ENCODE peak calls at places on chromosomes 5 and 9, in six cellular contexts. X, T, Q, P, H and F are unnamed samples. For H3K27me3, the result is how much of the 10 kb centered on the place peaks cover.

GRCh38 chr5:149140197-149141002 is 893 bp upstream of the ABLIM3 start:
- DNase-seq in X (no peak), T (no peak), Q (no peak), P (no peak), H (no peak), F (no peak)

GRCh38 chr9:113956901-113957777 is 81.0 kb downstream of the ZNF618 start:
- DNase-seq in X (no peak), T (no peak), Q (no peak), P (no peak), H (no peak), F (no peak)

GRCh38 chr9:89278997-89279739 is 31.8 kb upstream of the CKS2 start:
- DNase-seq in X (peak), T (peak), Q (peak), P (no peak), H (peak), F (peak)

GRCh38 chr5:31556461-31556860 is 24.4 kb downstream of the C5orf22 start:
- DNase-seq in X (no peak), T (no peak), Q (no peak), P (no peak), H (no peak), F (no peak)

GRCh38 chr5:81530919-81531318 is 137.0 kb upstream of the ACOT12 start:
- DNase-seq in X (no peak), T (no peak), Q (no peak), P (no peak), H (no peak), F (no peak)

GRCh38 chr9:35696520-35697215 is 6.9 kb upstream of the TPM2 start:
- DNase-seq in X (peak), T (peak), Q (peak), P (peak), H (peak), F (peak)

GRCh38 chr5:116673453-116673852 is 98.8 kb upstream of the SEMA6A start:
- DNase-seq in X (no peak), T (no peak), Q (no peak), P (no peak), H (no peak), F (no peak)

GRCh38 chr5:126479810-126480209 is 56.6 kb downstream of the GRAMD2B start:
- DNase-seq in X (no peak), T (no peak), Q (no peak), P (no peak), H (no peak), F (no peak)

GRCh38 chr9:37464006-37464405 is 1.2 kb downstream of the ZBTB5 start:
- DNase-seq in X (no peak), T (no peak), Q (no peak), P (no peak), H (no peak), F (no peak)

GRCh38 chr9:85647571-85647970 is 94.2 kb downstream of the AGTPBP1 start:
- DNase-seq in X (no peak), T (no peak), Q (no peak), P (no peak), H (no peak), F (no peak)

GRCh38 chr9:108512426-108513173 is 343.2 kb downstream of the ACTL7B start:
- DNase-seq in X (no peak), T (no peak), Q (no peak), P (no peak), H (peak), F (no peak)

GRCh38 chr5:80031109-80031508 is 4.0 kb upstream of the THBS4 start:
- DNase-seq in X (no peak), T (no peak), Q (no peak), P (no peak), H (no peak), F (no peak)

GRCh38 chr9:116403171-116403570 is 249.6 kb downstream of the PAPPA start:
- DNase-seq in X (no peak), T (no peak), Q (no peak), P (no peak), H (no peak), F (no peak)

GRCh38 chr5:1412621-1413020 is 32.6 kb downstream of the SLC6A3 start:
- DNase-seq in X (no peak), T (no peak), Q (no peak), P (no peak), H (peak), F (no peak)
- H3K27me3 ChIP-seq in X (under half), T (half or more), Q (under half), P (under half), H (under half), F (under half)

GRCh38 chr5:142998316-142998862 is 228.2 kb downstream of the ARHGAP26 start:
- DNase-seq in X (no peak), T (no peak), Q (no peak), P (no peak), H (no peak), F (no peak)

GRCh38 chr5:143001764-143002351 is 231.7 kb downstream of the ARHGAP26 start:
- DNase-seq in X (no peak), T (no peak), Q (no peak), P (no peak), H (peak), F (peak)

GRCh38 chr5:143002459-143003327 is 232.5 kb downstream of the ARHGAP26 start:
- DNase-seq in X (no peak), T (no peak), Q (no peak), P (no peak), H (peak), F (peak)

GRCh38 chr5:142994242-142994641 is 224.1 kb downstream of the ARHGAP26 start:
- DNase-seq in X (no peak), T (no peak), Q (no peak), P (no peak), H (no peak), F (no peak)

GRCh38 chr5:142997586-142997985 is 227.4 kb downstream of the ARHGAP26 start:
- DNase-seq in X (no peak), T (no peak), Q (no peak), P (no peak), H (no peak), F (no peak)
- H3K27ac ChIP-seq in X (no peak), T (no peak), Q (no peak), P (no peak), H (no peak), F (no peak)

DNA sequence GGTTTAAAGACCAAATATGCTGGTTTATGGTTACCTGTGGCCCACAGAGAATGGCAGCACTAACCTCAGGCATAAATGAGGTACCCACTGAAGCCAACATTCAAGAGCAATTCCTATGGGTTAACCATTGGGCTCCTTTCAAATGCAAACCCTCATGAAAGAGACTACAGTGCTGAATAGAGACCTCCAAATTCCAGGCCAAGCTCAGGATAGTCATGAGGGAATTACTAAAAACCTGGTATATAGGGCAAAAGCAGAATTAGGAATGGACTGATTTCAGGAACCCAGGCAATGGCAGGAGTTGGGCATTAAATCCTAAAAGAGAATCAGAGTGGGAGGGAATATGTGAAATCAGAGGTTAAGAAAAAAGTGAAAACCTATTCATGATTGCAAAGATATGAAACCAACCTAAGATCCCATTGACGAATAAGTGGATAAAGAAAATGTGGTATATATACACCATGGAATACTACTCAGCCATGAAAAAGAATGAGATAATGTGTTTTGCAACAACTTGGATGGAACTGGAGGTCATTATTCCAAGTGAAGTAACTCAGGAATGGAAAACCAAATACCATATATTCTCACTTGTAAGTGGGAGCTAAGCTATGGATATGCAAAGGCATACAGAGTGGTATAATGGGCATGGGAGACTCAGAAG is 51.6 kb downstream of the PDCD1LG2 start:
- DNase-seq in X (no peak), T (no peak), Q (no peak), P (no peak), H (peak), F (no peak)
- H3K27me3 ChIP-seq in X (under half), T (under half), Q (under half), P (under half), H (under half), F (under half)

DNA sequence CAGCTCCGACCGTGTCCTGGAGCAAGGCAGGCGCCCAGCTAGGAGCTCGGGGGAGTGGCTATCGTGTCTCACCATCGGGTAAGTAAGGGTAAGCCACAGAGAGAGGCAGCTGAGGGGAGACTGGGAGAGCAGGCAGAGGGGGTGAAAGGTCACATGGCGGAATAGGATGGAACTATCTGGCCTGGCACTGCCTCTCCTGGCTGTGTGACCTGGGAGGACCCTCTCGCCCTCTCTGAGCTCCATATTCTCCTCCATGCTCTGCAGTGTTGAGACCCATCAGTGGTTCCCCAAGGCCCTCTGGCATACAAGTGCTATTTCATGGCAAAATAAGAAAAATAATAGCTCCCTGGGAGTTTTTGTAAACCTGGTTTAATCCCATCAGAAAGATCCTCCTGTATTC is 43.9 kb upstream of the ASS1 start:
- DNase-seq in X (no peak), T (no peak), Q (no peak), P (no peak), H (no peak), F (no peak)
- H3K27ac ChIP-seq in X (no peak), T (no peak), Q (no peak), P (no peak), H (no peak), F (no peak)

GRCh38 chr5:10555134-10555733 is 8.6 kb upstream of the ANKRD33B start:
- DNase-seq in X (peak), T (no peak), Q (peak), P (no peak), H (no peak), F (no peak)
- H3K27me3 ChIP-seq in X (under half), T (under half), Q (under half), P (under half), H (under half), F (under half)

DNA sequence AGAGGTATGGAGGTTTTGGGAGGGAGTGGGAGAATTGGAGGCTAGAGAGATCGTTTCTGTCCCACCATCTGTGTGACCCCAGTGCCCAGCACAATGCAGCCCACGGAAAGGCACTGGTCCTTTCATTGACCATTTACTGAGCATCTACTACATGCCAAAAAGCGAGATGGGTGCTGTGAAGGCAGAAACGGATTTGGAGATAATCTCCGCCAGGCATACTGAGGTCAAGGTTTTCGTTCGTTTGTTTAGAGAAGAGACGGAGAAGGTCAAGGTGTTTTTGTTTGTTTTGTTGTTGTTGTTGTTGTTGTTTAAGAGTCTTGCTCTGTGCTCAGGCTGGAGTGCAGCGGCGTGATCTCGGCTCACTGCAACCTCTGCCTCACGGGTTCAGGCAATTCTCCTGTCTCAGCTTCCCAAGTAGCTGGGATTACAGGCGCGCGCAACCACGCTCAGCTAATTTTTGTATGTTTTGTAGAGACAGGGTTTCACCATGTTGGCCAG is 593 bp upstream of the ZBTB43 start:
- DNase-seq in X (no peak), T (no peak), Q (no peak), P (no peak), H (no peak), F (no peak)
- H3K27ac ChIP-seq in X (peak), T (peak), Q (peak), P (peak), H (no peak), F (peak)